ENCODE peak calls at places on chromosomes 6 and 20, in six cellular contexts. Z, L, X, F, Y and N are unnamed samples.

GRCh38 chr6:17167327-17167979 is 65.6 kb downstream of the STMND1 start:
- DNase-seq in F (no peak), L (peak), X (peak), Z (peak), Y (no peak), N (peak)

GRCh38 chr20:31542201-31542842 is 28.1 kb downstream of the HM13 start:
- DNase-seq in Y (no peak), F (no peak), X (no peak), L (no peak), Z (no peak), N (no peak)

GRCh38 chr6:119312875-119313338 is 36.7 kb downstream of the MAN1A1 start:
- DNase-seq in X (no peak), Y (peak), Z (peak), L (no peak), F (no peak), N (peak)

GRCh38 chr6:38528196-38528965 is 111.3 kb downstream of the BTBD9 start:
- DNase-seq in X (no peak), F (no peak), Y (no peak), L (no peak), Z (no peak), N (no peak)

GRCh38 chr6:37029249-37029959 is 23.9 kb downstream of the FGD2 start:
- DNase-seq in Z (peak), L (peak), F (peak), Y (peak), X (peak), N (no peak)

GRCh38 chr6:161272600-161273355 is 1.1 kb downstream of the AGPAT4 start:
- DNase-seq in L (no peak), F (no peak), Z (no peak), X (no peak), Y (no peak), N (no peak)

GRCh38 chr6:13327691-13328075 is 654 bp downstream of the TBC1D7 start:
- DNase-seq in L (no peak), X (no peak), Y (peak), F (no peak), Z (no peak), N (no peak)

GRCh38 chr20:4344660-4345059 is 329.3 kb upstream of the RNF24 start:
- DNase-seq in Z (no peak), Y (no peak), X (no peak), F (no peak), L (no peak), N (no peak)

GRCh38 chr20:63312690-63313348 is 19.8 kb downstream of the COL20A1 start:
- DNase-seq in Y (no peak), Z (no peak), X (no peak), F (peak), L (no peak), N (no peak)

GRCh38 chr20:54062812-54063280 is 7.5 kb downstream of the BCAS1 start:
- DNase-seq in Z (no peak), F (no peak), Y (no peak), X (no peak), L (no peak), N (peak)

GRCh38 chr20:45059022-45059728 is 41.8 kb downstream of the KCNS1 start:
- DNase-seq in L (no peak), Z (no peak), X (no peak), Y (no peak), F (no peak), N (no peak)

GRCh38 chr6:112029045-112029822 is 24.7 kb upstream of the CCN6 start:
- DNase-seq in Z (peak), Y (peak), X (peak), L (peak), F (peak), N (peak)

GRCh38 chr6:169950558-169950957 is 199.1 kb downstream of the ERMARD start:
- DNase-seq in F (no peak), L (peak), X (peak), Y (peak), Z (peak), N (peak)

GRCh38 chr20:58515240-58516212 is at the start of gene APCDD1L:
- DNase-seq in F (peak), X (no peak), L (no peak), Y (no peak), Z (no peak), N (no peak)

GRCh38 chr6:68238097-68238597 is 396.9 kb upstream of the ADGRB3 start:
- DNase-seq in L (no peak), F (no peak), Y (no peak), X (no peak), Z (no peak), N (no peak)

GRCh38 chr20:18276821-18277220 is 11.5 kb upstream of the ZNF133 start:
- DNase-seq in Y (peak), Z (peak), L (peak), F (peak), X (peak), N (peak)

GRCh38 chr20:31488171-31488570 is 13.1 kb downstream of the REM1 start:
- DNase-seq in X (no peak), F (no peak), Y (no peak), L (no peak), Z (no peak), N (no peak)

GRCh38 chr6:158328446-158328845 is 16.2 kb downstream of the TULP4 start:
- DNase-seq in Z (no peak), X (no peak), F (no peak), L (no peak), Y (no peak), N (no peak)